ENCODE peak calls at places on chromosomes 1 and 21, in ten cellular contexts. M is progenitor cell of endocrine pancreas; Q is putamen; S is GM23248; J is stimulated activated CD8-positive, alpha-beta memory T cell treated with anti-CD3 and anti-CD28 coated beads, Interleukin-7, amount 100 ng/mL, for 4 hours; I is NCI-H69; L is stomach; R is activated T-cell treated with anti-CD3 and anti-CD28 coated beads, Interleukin-2, amount 50 U/mL, for 72 hours; V is stimulated activated CD4-positive, alpha-beta T cell treated with anti-CD3 and anti-CD28 coated beads, TNF-alpha, amount 100 ng/mL, for 4 hours; Y is left lung. O is an unnamed sample.

GRCh38 chr1:228968841-228969606 is 233.7 kb downstream of the RHOU start:
- DNase-seq in S (no peak), Y (no peak), V (no peak), Q (no peak), J (no peak), R (no peak), M (no peak), I (no peak), L (no peak), O (no peak)

GRCh38 chr1:82090104-82090503 is 289.4 kb downstream of the ADGRL2 start:
- DNase-seq in L (no peak), Q (no peak), R (no peak), I (no peak), J (no peak), M (no peak), S (peak; percentile 27), V (no peak), Y (no peak), O (peak; percentile 47)

GRCh38 chr1:106049595-106049994 is 1006.9 kb upstream of the PRMT6 start:
- DNase-seq in R (no peak), S (no peak), M (no peak), Q (no peak), V (no peak), Y (no peak), J (no peak), L (no peak), I (no peak), O (peak; percentile 42)

GRCh38 chr21:34199121-34199910 is 125.9 kb downstream of the MRPS6 start:
- DNase-seq in L (no peak), R (no peak), Q (no peak), I (peak; percentile 76), V (no peak), M (no peak), Y (no peak), J (no peak), S (no peak), O (peak; percentile 6)

GRCh38 chr1:2929335-2929734 is 91.9 kb upstream of the ACTRT2 start:
- DNase-seq in R (no peak), L (no peak), I (no peak), M (no peak), Q (no peak), V (no peak), J (no peak), S (no peak), Y (no peak), O (no peak)

GRCh38 chr1:71561729-71562128 is 480.9 kb upstream of the ZRANB2 start:
- DNase-seq in Y (no peak), I (no peak), R (no peak), S (peak; percentile 79), Q (no peak), V (no peak), L (no peak), J (no peak), M (no peak), O (no peak)

GRCh38 chr1:81155131-81155530 is 645.6 kb upstream of the ADGRL2 start:
- DNase-seq in L (no peak), S (peak; percentile 8), J (no peak), Y (no peak), V (no peak), M (no peak), R (no peak), Q (no peak), I (no peak), O (no peak)

GRCh38 chr1:209341689-209342420 is 241.7 kb upstream of the CAMK1G start:
- DNase-seq in V (no peak), J (no peak), I (no peak), M (no peak), S (no peak), L (no peak), Y (no peak), R (no peak), Q (no peak), O (no peak)

GRCh38 chr21:44866780-44867179 is 6.7 kb downstream of the PTTG1IP start:
- DNase-seq in M (no peak), R (no peak), Q (no peak), V (no peak), J (no peak), S (peak; percentile 34), Y (no peak), L (no peak), I (peak; percentile 96), O (peak; percentile 48)

GRCh38 chr1:115771847-115772457 is 3.4 kb upstream of the CASQ2 start:
- DNase-seq in S (peak; percentile 94), Y (peak; percentile 53), I (peak; percentile 88), M (peak; percentile 43), Q (peak; percentile 59), V (no peak), J (no peak), L (peak; percentile 47), R (peak; percentile 35), O (peak; percentile 78)

GRCh38 chr1:226738421-226738994 is 574 bp downstream of the ITPKB start:
- DNase-seq in J (no peak), L (peak; percentile 37), Q (no peak), Y (peak; percentile 52), I (peak; percentile 77), R (peak; percentile 62), M (peak; percentile 42), S (peak; percentile 65), V (no peak), O (peak; percentile 74)

GRCh38 chr1:193553562-193553961 is 367.1 kb upstream of the B3GALT2 start:
- DNase-seq in I (no peak), V (no peak), Y (no peak), J (no peak), L (no peak), M (no peak), Q (no peak), S (no peak), R (no peak), O (no peak)

GRCh38 chr1:116370186-116370585 is 2.9 kb upstream of the ATP1A1 start:
- DNase-seq in M (no peak), R (no peak), S (no peak), L (no peak), J (no peak), Q (no peak), I (no peak), Y (no peak), V (no peak), O (no peak)

GRCh38 chr21:41507521-41508414 is at the start of gene TMPRSS2:
- DNase-seq in Y (peak; percentile 76), V (no peak), R (no peak), S (no peak), I (no peak), Q (no peak), M (peak; percentile 59), J (no peak), L (peak; percentile 92), O (peak; percentile 64)

GRCh38 chr1:22889213-22889827 is 83.3 kb downstream of the LACTBL1 start:
- DNase-seq in S (peak; percentile 66), M (no peak), Y (no peak), I (peak; percentile 42), L (no peak), V (no peak), Q (no peak), R (no peak), J (no peak), O (peak; percentile 61)

GRCh38 chr21:44793269-44794030 is 8.2 kb downstream of the UBE2G2 start:
- DNase-seq in Q (no peak), L (peak; percentile 61), Y (peak; percentile 58), I (peak; percentile 84), J (no peak), R (peak; percentile 67), V (no peak), M (peak; percentile 31), S (peak; percentile 79), O (peak; percentile 72)

GRCh38 chr1:84598846-84599741 is 24.9 kb upstream of the CTBS start:
- DNase-seq in S (peak; percentile 87), R (no peak), V (no peak), Q (peak; percentile 77), L (no peak), I (no peak), M (no peak), J (no peak), Y (no peak), O (no peak)

GRCh38 chr1:223771814-223772770 is 59.8 kb downstream of the CAPN2 start:
- DNase-seq in M (no peak), I (peak; percentile 11), L (no peak), Q (no peak), S (peak; percentile 90), Y (peak; percentile 76), V (no peak), R (no peak), J (no peak), O (peak; percentile 93)

GRCh38 chr1:247077234-247077633 is 1.4 kb downstream of the ZNF670 start:
- DNase-seq in I (no peak), J (no peak), Q (no peak), R (no peak), S (peak; percentile 36), Y (no peak), V (no peak), L (no peak), M (no peak), O (no peak)

GRCh38 chr1:208177656-208178055 is 66.5 kb downstream of the PLXNA2 start:
- DNase-seq in M (no peak), Y (peak; percentile 57), J (no peak), Q (no peak), R (no peak), V (no peak), S (peak; percentile 24), I (peak; percentile 83), L (peak; percentile 51), O (peak; percentile 84)

GRCh38 chr1:214573386-214574358 is 22.3 kb upstream of the PTPN14 start:
- DNase-seq in R (no peak), Y (no peak), J (no peak), L (no peak), I (no peak), V (no peak), M (no peak), S (peak; percentile 34), Q (no peak), O (no peak)

GRCh38 chr1:28751315-28752056 is 14.7 kb downstream of the YTHDF2 start:
- DNase-seq in R (no peak), M (no peak), I (no peak), V (no peak), L (no peak), Y (no peak), Q (no peak), S (peak; percentile 79), J (no peak), O (no peak)

GRCh38 chr1:226825037-226825745 is 45.2 kb upstream of the PSEN2 start:
- DNase-seq in Q (peak; percentile 86), S (no peak), I (peak; percentile 76), R (no peak), V (no peak), L (no peak), Y (no peak), M (no peak), J (no peak), O (no peak)

GRCh38 chr1:193335797-193336428 is 149.5 kb upstream of the B3GALT2 start:
- DNase-seq in V (no peak), J (no peak), M (no peak), I (no peak), L (no peak), S (peak; percentile 56), Y (no peak), R (no peak), Q (no peak), O (no peak)

GRCh38 chr1:176444286-176444685 is 18.7 kb upstream of the PAPPA2 start:
- DNase-seq in R (no peak), V (no peak), Y (no peak), S (no peak), L (no peak), M (no peak), I (no peak), J (no peak), Q (no peak), O (peak; percentile 43)

GRCh38 chr1:51671527-51672325 is 54.8 kb downstream of the OSBPL9 start:
- DNase-seq in Q (no peak), S (peak; percentile 36), R (no peak), V (no peak), J (no peak), I (peak; percentile 37), Y (no peak), M (no peak), L (no peak), O (no peak)

GRCh38 chr21:46600978-46601377 is 3.9 kb downstream of the S100B start:
- DNase-seq in Q (no peak), R (no peak), M (no peak), V (no peak), S (no peak), L (no peak), I (no peak), J (no peak), Y (no peak), O (no peak)

GRCh38 chr1:20893931-20894330 is 106.8 kb upstream of the HP1BP3 start:
- DNase-seq in Y (no peak), L (no peak), I (no peak), J (no peak), S (no peak), R (no peak), Q (no peak), M (no peak), V (no peak), O (no peak)

O was measured in DMS53.